ENCODE peak calls at places on chromosomes 16 and 17, in seven cellular contexts. A is amniotic stem cell; H is dorsolateral prefrontal cortex; Z is CD8-positive, alpha-beta memory T cell; T is H9; W is stomach; L is HCT116. Q is an unnamed sample.

GRCh38 chr16:49453001-49453400 is 79.4 kb downstream of the C16orf78 start:
- DNase-seq in H (no peak), Z (no peak), T (no peak), W (no peak), A (no peak), L (no peak), Q (no peak)

GRCh38 chr16:69814561-69814960 is 52.4 kb downstream of the WWP2 start:
- DNase-seq in A (no peak), Z (no peak), W (no peak), L (no peak), H (no peak), T (no peak), Q (no peak)

GRCh38 chr17:76546556-76547182 is 6.8 kb downstream of the PRCD start:
- DNase-seq in H (no peak), L (no peak), W (peak), Z (no peak), T (no peak), A (peak), Q (no peak)

GRCh38 chr16:50309527-50310307 is 43.4 kb downstream of the ADCY7 start:
- DNase-seq in A (no peak), Z (no peak), W (peak), T (no peak), H (peak), L (no peak), Q (no peak)

GRCh38 chr16:51148674-51149228 is 2.3 kb downstream of the SALL1 start:
- DNase-seq in L (no peak), A (no peak), W (no peak), H (no peak), Z (no peak), T (no peak), Q (no peak)

GRCh38 chr16:80384862-80385261 is 155.9 kb upstream of the DYNLRB2 start:
- DNase-seq in H (no peak), W (no peak), L (no peak), T (no peak), A (no peak), Z (no peak), Q (no peak)

GRCh38 chr16:52386694-52387093 is 160.2 kb downstream of the TOX3 start:
- DNase-seq in L (no peak), H (no peak), W (no peak), A (no peak), Z (no peak), T (no peak), Q (no peak)

GRCh38 chr16:78706637-78707036 is 607.2 kb downstream of the WWOX start:
- DNase-seq in Z (no peak), W (no peak), A (no peak), H (no peak), T (no peak), L (no peak), Q (no peak)

GRCh38 chr17:18361837-18362380 is 1.4 kb downstream of the SHMT1 start:
- DNase-seq in W (no peak), Z (no peak), T (no peak), A (no peak), L (no peak), H (no peak), Q (no peak)

GRCh38 chr17:32995416-32995815 is 3.8 kb downstream of the SPACA3 start:
- DNase-seq in T (no peak), L (no peak), W (no peak), Z (no peak), H (no peak), A (no peak), Q (no peak)

GRCh38 chr16:73697336-73697735 is 599.3 kb upstream of the PSMD7 start:
- DNase-seq in H (no peak), W (no peak), Z (no peak), L (no peak), A (no peak), T (no peak), Q (no peak)

GRCh38 chr16:22092143-22092933 is at the start of gene VWA3A:
- DNase-seq in T (peak), Z (no peak), W (no peak), A (no peak), H (peak), L (no peak), Q (no peak)

GRCh38 chr16:66265106-66265415 is 101.4 kb upstream of the CDH5 start:
- DNase-seq in Z (no peak), H (no peak), L (no peak), A (no peak), W (no peak), T (no peak), Q (no peak)

GRCh38 chr16:65038125-65038524 is 83.7 kb downstream of the CDH11 start:
- DNase-seq in A (no peak), Z (no peak), H (no peak), L (no peak), T (no peak), W (no peak), Q (no peak)

GRCh38 chr17:43856141-43856540 is 9.2 kb downstream of the CD300LG start:
- DNase-seq in W (no peak), L (no peak), Z (no peak), T (no peak), H (no peak), A (no peak), Q (no peak)

GRCh38 chr17:83073389-83074063 is 5.9 kb upstream of the METRNL start:
- DNase-seq in L (peak), A (no peak), T (no peak), W (peak), H (no peak), Z (no peak), Q (peak)

GRCh38 chr17:57228921-57229320 is 27.4 kb upstream of the MSI2 start:
- DNase-seq in L (no peak), H (no peak), W (no peak), Z (no peak), T (no peak), A (no peak), Q (no peak)

GRCh38 chr16:70429888-70430666 is 8.8 kb downstream of the ST3GAL2 start:
- DNase-seq in A (no peak), T (no peak), L (no peak), W (no peak), Z (no peak), H (no peak), Q (no peak)

GRCh38 chr16:9296273-9296593 is 204.8 kb downstream of the HAPSTR1 start:
- DNase-seq in H (no peak), A (no peak), W (no peak), Z (no peak), L (no peak), T (no peak), Q (no peak)

GRCh38 chr16:82262244-82262643 is 92.2 kb upstream of the MPHOSPH6 start:
- DNase-seq in Z (no peak), T (no peak), W (no peak), L (no peak), A (no peak), H (no peak), Q (no peak)

GRCh38 chr16:11685844-11686618 is 17.8 kb downstream of the SNN start:
- DNase-seq in T (no peak), H (no peak), W (peak), L (no peak), Z (no peak), A (no peak), Q (no peak)

GRCh38 chr16:77723108-77723514 is 797 bp downstream of the NUDT7 start:
- DNase-seq in T (no peak), H (no peak), A (no peak), W (no peak), L (no peak), Z (no peak), Q (peak)

GRCh38 chr16:85778873-85779272 is 20.5 kb downstream of the EMC8 start:
- DNase-seq in L (no peak), Z (no peak), A (no peak), H (no peak), W (no peak), T (no peak), Q (no peak)

GRCh38 chr16:65889533-65889966 is 476.9 kb upstream of the CDH5 start:
- DNase-seq in L (no peak), H (no peak), W (no peak), T (no peak), Z (no peak), A (no peak), Q (no peak)

GRCh38 chr16:49011807-49012345 is 269.8 kb downstream of the CBLN1 start:
- DNase-seq in W (no peak), Z (no peak), H (no peak), L (no peak), T (no peak), A (no peak), Q (no peak)

GRCh38 chr17:61842899-61843298 is 20.4 kb downstream of the BRIP1 start:
- DNase-seq in L (no peak), H (no peak), A (no peak), T (no peak), Z (no peak), W (no peak), Q (no peak)

GRCh38 chr17:980406-981291 is 1.1 kb upstream of the NXN start:
- DNase-seq in L (peak), T (peak), A (peak), W (peak), H (peak), Z (peak), Q (peak)

GRCh38 chr17:79801156-79802038 is 4.5 kb upstream of the CBX8 start:
- DNase-seq in H (no peak), L (peak), A (no peak), T (peak), Z (no peak), W (peak), Q (peak)

GRCh38 chr17:40287494-40288369 is at the start of gene CDC6:
- DNase-seq in H (peak), A (peak), L (peak), Z (peak), T (peak), W (peak), Q (peak)

GRCh38 chr17:78040561-78041400 is 82.3 kb downstream of the TNRC6C start:
- DNase-seq in A (peak), H (peak), T (peak), W (peak), Z (peak), L (peak), Q (peak)

GRCh38 chr17:78137392-78138203 is 7.0 kb downstream of the TMC8 start:
- DNase-seq in T (peak), L (no peak), A (no peak), Z (peak), W (no peak), H (no peak), Q (peak)

GRCh38 chr17:12402963-12403622 is 262.6 kb upstream of the MYOCD start:
- DNase-seq in L (no peak), H (no peak), T (no peak), Z (no peak), A (peak), W (no peak), Q (no peak)

Q was measured in transverse colon.